ENCODE peak calls at places on chromosome 18, in nine cellular contexts. One of them, this sample, is unnamed.

GRCh38 chr18:8165095-8165494 is 444.1 kb upstream of the RAB12 start:
- DNase-seq in transverse colon: no peak
- DNase-seq in brain microvascular endothelial cell: no peak
- DNase-seq in retinal pigment epithelial cell: no peak
- DNase-seq in Panc1: no peak
- DNase-seq in astrocyte of the spinal cord: no peak
- DNase-seq in colonic mucosa: no peak
- DNase-seq in tibial artery: no peak
- DNase-seq in PC-3: no peak
- DNase-seq in this sample: no peak

GRCh38 chr18:23943903-23944624 is 70.5 kb upstream of the TTC39C start:
- DNase-seq in brain microvascular endothelial cell: peak
- DNase-seq in colonic mucosa: no peak
- DNase-seq in PC-3: no peak
- DNase-seq in astrocyte of the spinal cord: peak
- DNase-seq in transverse colon: no peak
- DNase-seq in tibial artery: no peak
- DNase-seq in retinal pigment epithelial cell: peak
- DNase-seq in Panc1: no peak
- DNase-seq in this sample: peak

GRCh38 chr18:8401606-8402005 is 207.6 kb upstream of the RAB12 start:
- DNase-seq in PC-3: no peak
- DNase-seq in Panc1: no peak
- DNase-seq in retinal pigment epithelial cell: no peak
- DNase-seq in astrocyte of the spinal cord: no peak
- DNase-seq in brain microvascular endothelial cell: no peak
- DNase-seq in tibial artery: no peak
- DNase-seq in colonic mucosa: no peak
- DNase-seq in transverse colon: no peak
- DNase-seq in this sample: no peak

GRCh38 chr18:34097312-34097711 is 127.4 kb downstream of the NOL4 start:
- DNase-seq in Panc1: no peak
- DNase-seq in transverse colon: no peak
- DNase-seq in retinal pigment epithelial cell: no peak
- DNase-seq in colonic mucosa: no peak
- DNase-seq in tibial artery: no peak
- DNase-seq in brain microvascular endothelial cell: peak
- DNase-seq in astrocyte of the spinal cord: no peak
- DNase-seq in PC-3: no peak
- DNase-seq in this sample: peak

GRCh38 chr18:70386582-70386981 is 97.7 kb downstream of the SOCS6 start:
- DNase-seq in colonic mucosa: no peak
- DNase-seq in transverse colon: no peak
- DNase-seq in PC-3: no peak
- DNase-seq in tibial artery: no peak
- DNase-seq in Panc1: no peak
- DNase-seq in astrocyte of the spinal cord: no peak
- DNase-seq in brain microvascular endothelial cell: no peak
- DNase-seq in retinal pigment epithelial cell: no peak
- DNase-seq in this sample: no peak

GRCh38 chr18:11992096-11992785 is 10.9 kb downstream of the IMPA2 start:
- DNase-seq in colonic mucosa: no peak
- DNase-seq in Panc1: no peak
- DNase-seq in transverse colon: no peak
- DNase-seq in retinal pigment epithelial cell: no peak
- DNase-seq in PC-3: no peak
- DNase-seq in brain microvascular endothelial cell: no peak
- DNase-seq in tibial artery: peak
- DNase-seq in astrocyte of the spinal cord: no peak
- DNase-seq in this sample: no peak

GRCh38 chr18:23828426-23828825 is 139.2 kb downstream of the LAMA3 start:
- DNase-seq in tibial artery: no peak
- DNase-seq in brain microvascular endothelial cell: peak
- DNase-seq in astrocyte of the spinal cord: peak
- DNase-seq in PC-3: peak
- DNase-seq in transverse colon: no peak
- DNase-seq in colonic mucosa: no peak
- DNase-seq in Panc1: no peak
- DNase-seq in retinal pigment epithelial cell: peak
- DNase-seq in this sample: peak

GRCh38 chr18:45166341-45167108 is 448.8 kb upstream of the SLC14A2 start:
- DNase-seq in PC-3: peak
- DNase-seq in retinal pigment epithelial cell: peak
- DNase-seq in transverse colon: peak
- DNase-seq in brain microvascular endothelial cell: peak
- DNase-seq in colonic mucosa: peak
- DNase-seq in Panc1: no peak
- DNase-seq in astrocyte of the spinal cord: peak
- DNase-seq in tibial artery: peak
- DNase-seq in this sample: no peak

GRCh38 chr18:5709476-5710095 is 165.8 kb upstream of the EPB41L3 start:
- DNase-seq in astrocyte of the spinal cord: no peak
- DNase-seq in brain microvascular endothelial cell: no peak
- DNase-seq in transverse colon: no peak
- DNase-seq in PC-3: no peak
- DNase-seq in Panc1: no peak
- DNase-seq in colonic mucosa: no peak
- DNase-seq in retinal pigment epithelial cell: no peak
- DNase-seq in tibial artery: no peak
- DNase-seq in this sample: no peak

GRCh38 chr18:54284967-54285785 is 15.9 kb downstream of the POLI start:
- DNase-seq in tibial artery: no peak
- DNase-seq in colonic mucosa: no peak
- DNase-seq in retinal pigment epithelial cell: peak
- DNase-seq in Panc1: no peak
- DNase-seq in brain microvascular endothelial cell: peak
- DNase-seq in PC-3: peak
- DNase-seq in transverse colon: peak
- DNase-seq in astrocyte of the spinal cord: peak
- DNase-seq in this sample: no peak

GRCh38 chr18:23238152-23238531 is 102.9 kb downstream of the CABLES1 start:
- DNase-seq in Panc1: no peak
- DNase-seq in colonic mucosa: no peak
- DNase-seq in tibial artery: peak
- DNase-seq in retinal pigment epithelial cell: peak
- DNase-seq in brain microvascular endothelial cell: peak
- DNase-seq in transverse colon: peak
- DNase-seq in astrocyte of the spinal cord: peak
- DNase-seq in PC-3: no peak
- DNase-seq in this sample: peak

GRCh38 chr18:34723143-34723542 is 13.0 kb downstream of the DTNA start:
- DNase-seq in brain microvascular endothelial cell: no peak
- DNase-seq in retinal pigment epithelial cell: no peak
- DNase-seq in PC-3: peak
- DNase-seq in colonic mucosa: no peak
- DNase-seq in transverse colon: no peak
- DNase-seq in Panc1: no peak
- DNase-seq in astrocyte of the spinal cord: no peak
- DNase-seq in tibial artery: no peak
- DNase-seq in this sample: no peak

GRCh38 chr18:5106730-5107129 is 90.3 kb downstream of the AKAIN1 start:
- DNase-seq in brain microvascular endothelial cell: no peak
- DNase-seq in tibial artery: no peak
- DNase-seq in astrocyte of the spinal cord: no peak
- DNase-seq in Panc1: no peak
- DNase-seq in PC-3: peak
- DNase-seq in transverse colon: no peak
- DNase-seq in retinal pigment epithelial cell: no peak
- DNase-seq in colonic mucosa: no peak
- DNase-seq in this sample: no peak

GRCh38 chr18:28411806-28412205 is 234.9 kb upstream of the CDH2 start:
- DNase-seq in astrocyte of the spinal cord: peak
- DNase-seq in colonic mucosa: no peak
- DNase-seq in brain microvascular endothelial cell: no peak
- DNase-seq in tibial artery: peak
- DNase-seq in transverse colon: no peak
- DNase-seq in retinal pigment epithelial cell: peak
- DNase-seq in PC-3: no peak
- DNase-seq in Panc1: no peak
- DNase-seq in this sample: no peak

GRCh38 chr18:59799383-59800015 is 100.3 kb upstream of the PMAIP1 start:
- DNase-seq in Panc1: no peak
- DNase-seq in brain microvascular endothelial cell: no peak
- DNase-seq in tibial artery: no peak
- DNase-seq in retinal pigment epithelial cell: no peak
- DNase-seq in PC-3: no peak
- DNase-seq in astrocyte of the spinal cord: peak
- DNase-seq in colonic mucosa: no peak
- DNase-seq in transverse colon: no peak
- DNase-seq in this sample: no peak

GRCh38 chr18:59795882-59796281 is 98.7 kb upstream of the CCBE1 start:
- DNase-seq in transverse colon: no peak
- DNase-seq in tibial artery: no peak
- DNase-seq in brain microvascular endothelial cell: no peak
- DNase-seq in colonic mucosa: no peak
- DNase-seq in PC-3: no peak
- DNase-seq in astrocyte of the spinal cord: no peak
- DNase-seq in Panc1: no peak
- DNase-seq in retinal pigment epithelial cell: no peak
- DNase-seq in this sample: no peak

GRCh38 chr18:59802031-59802430 is 97.8 kb upstream of the PMAIP1 start:
- DNase-seq in colonic mucosa: no peak
- DNase-seq in PC-3: no peak
- DNase-seq in brain microvascular endothelial cell: no peak
- DNase-seq in tibial artery: no peak
- DNase-seq in Panc1: no peak
- DNase-seq in transverse colon: no peak
- DNase-seq in astrocyte of the spinal cord: no peak
- DNase-seq in retinal pigment epithelial cell: no peak
- DNase-seq in this sample: no peak

GRCh38 chr18:59801576-59801975 is 98.2 kb upstream of the PMAIP1 start:
- DNase-seq in transverse colon: no peak
- DNase-seq in PC-3: no peak
- DNase-seq in retinal pigment epithelial cell: no peak
- DNase-seq in colonic mucosa: no peak
- DNase-seq in brain microvascular endothelial cell: no peak
- DNase-seq in tibial artery: no peak
- DNase-seq in astrocyte of the spinal cord: no peak
- DNase-seq in Panc1: no peak
- DNase-seq in this sample: no peak

GRCh38 chr18:59800897-59801296 is 98.9 kb upstream of the PMAIP1 start:
- DNase-seq in brain microvascular endothelial cell: no peak
- DNase-seq in transverse colon: no peak
- DNase-seq in tibial artery: no peak
- DNase-seq in PC-3: no peak
- DNase-seq in astrocyte of the spinal cord: no peak
- DNase-seq in Panc1: no peak
- DNase-seq in retinal pigment epithelial cell: no peak
- DNase-seq in colonic mucosa: no peak
- DNase-seq in this sample: no peak
- H3K4me3 ChIP-seq in brain microvascular endothelial cell: no peak
- H3K4me3 ChIP-seq in transverse colon: no peak
- H3K4me3 ChIP-seq in tibial artery: no peak
- H3K4me3 ChIP-seq in PC-3: no peak
- H3K4me3 ChIP-seq in astrocyte of the spinal cord: no peak
- H3K4me3 ChIP-seq in Panc1: no peak
- H3K4me3 ChIP-seq in retinal pigment epithelial cell: no peak
- H3K4me3 ChIP-seq in colonic mucosa: no peak
- H3K4me3 ChIP-seq in this sample: no peak

GRCh38 chr18:56296381-56296780 is 342.0 kb downstream of the TXNL1 start:
- DNase-seq in PC-3: no peak
- DNase-seq in brain microvascular endothelial cell: no peak
- DNase-seq in colonic mucosa: no peak
- DNase-seq in astrocyte of the spinal cord: no peak
- DNase-seq in tibial artery: no peak
- DNase-seq in Panc1: no peak
- DNase-seq in transverse colon: no peak
- DNase-seq in retinal pigment epithelial cell: no peak
- DNase-seq in this sample: no peak

GRCh38 chr18:56302161-56302560 is 336.2 kb downstream of the TXNL1 start:
- DNase-seq in tibial artery: no peak
- DNase-seq in Panc1: no peak
- DNase-seq in transverse colon: no peak
- DNase-seq in astrocyte of the spinal cord: no peak
- DNase-seq in PC-3: no peak
- DNase-seq in brain microvascular endothelial cell: no peak
- DNase-seq in retinal pigment epithelial cell: no peak
- DNase-seq in colonic mucosa: no peak
- DNase-seq in this sample: no peak

GRCh38 chr18:56299740-56300139 is 338.7 kb downstream of the TXNL1 start:
- DNase-seq in colonic mucosa: no peak
- DNase-seq in brain microvascular endothelial cell: no peak
- DNase-seq in PC-3: peak
- DNase-seq in tibial artery: no peak
- DNase-seq in transverse colon: no peak
- DNase-seq in Panc1: no peak
- DNase-seq in retinal pigment epithelial cell: no peak
- DNase-seq in astrocyte of the spinal cord: no peak
- DNase-seq in this sample: no peak

GRCh38 chr18:56294484-56295183 is 343.8 kb downstream of the TXNL1 start:
- DNase-seq in astrocyte of the spinal cord: no peak
- DNase-seq in transverse colon: no peak
- DNase-seq in brain microvascular endothelial cell: no peak
- DNase-seq in PC-3: no peak
- DNase-seq in tibial artery: no peak
- DNase-seq in colonic mucosa: no peak
- DNase-seq in retinal pigment epithelial cell: no peak
- DNase-seq in Panc1: no peak
- DNase-seq in this sample: no peak

GRCh38 chr18:56298935-56299334 is 339.5 kb downstream of the TXNL1 start:
- DNase-seq in colonic mucosa: no peak
- DNase-seq in tibial artery: no peak
- DNase-seq in Panc1: no peak
- DNase-seq in retinal pigment epithelial cell: no peak
- DNase-seq in PC-3: peak
- DNase-seq in transverse colon: no peak
- DNase-seq in astrocyte of the spinal cord: peak
- DNase-seq in brain microvascular endothelial cell: peak
- DNase-seq in this sample: no peak
- TF ChIP-seq CTCF in colonic mucosa: no peak
- TF ChIP-seq CTCF in tibial artery: no peak
- TF ChIP-seq CTCF in Panc1: no peak
- TF ChIP-seq CTCF in retinal pigment epithelial cell: peak
- TF ChIP-seq CTCF in PC-3: peak
- TF ChIP-seq CTCF in transverse colon: no peak
- TF ChIP-seq CTCF in astrocyte of the spinal cord: peak
- TF ChIP-seq CTCF in brain microvascular endothelial cell: peak
- TF ChIP-seq CTCF in this sample: no peak

DNA sequence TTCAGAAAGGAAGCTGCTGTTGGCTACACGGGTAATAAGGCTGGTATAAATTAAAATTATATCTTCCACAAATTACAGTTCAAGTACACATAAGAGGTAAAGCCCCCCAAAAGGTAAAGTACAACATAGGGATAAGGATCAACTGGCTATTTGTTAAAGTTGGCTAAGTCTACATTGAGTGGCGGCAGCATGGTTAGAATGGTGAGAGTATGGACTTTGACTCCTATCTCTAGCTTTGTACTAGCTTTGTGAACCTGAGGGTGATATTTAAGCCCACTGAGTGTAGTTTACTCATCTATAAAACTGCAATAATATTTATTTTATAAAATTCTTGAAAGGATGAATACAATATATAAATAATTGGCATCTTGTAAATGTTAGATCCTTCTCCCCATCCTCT is 542.8 kb downstream of the DSC3 start:
- DNase-seq in PC-3: no peak
- DNase-seq in astrocyte of the spinal cord: no peak
- DNase-seq in brain microvascular endothelial cell: no peak
- DNase-seq in transverse colon: no peak
- DNase-seq in retinal pigment epithelial cell: no peak
- DNase-seq in Panc1: no peak
- DNase-seq in colonic mucosa: no peak
- DNase-seq in tibial artery: no peak
- DNase-seq in this sample: no peak
- H3K4me3 ChIP-seq in PC-3: no peak
- H3K4me3 ChIP-seq in astrocyte of the spinal cord: no peak
- H3K4me3 ChIP-seq in brain microvascular endothelial cell: no peak
- H3K4me3 ChIP-seq in transverse colon: no peak
- H3K4me3 ChIP-seq in retinal pigment epithelial cell: no peak
- H3K4me3 ChIP-seq in Panc1: no peak
- H3K4me3 ChIP-seq in colonic mucosa: no peak
- H3K4me3 ChIP-seq in tibial artery: no peak
- H3K4me3 ChIP-seq in this sample: no peak

GRCh38 chr18:31506024-31506742 is 8.2 kb downstream of the DSG2 start:
- DNase-seq in colonic mucosa: no peak
- DNase-seq in Panc1: peak
- DNase-seq in astrocyte of the spinal cord: peak
- DNase-seq in retinal pigment epithelial cell: no peak
- DNase-seq in transverse colon: no peak
- DNase-seq in brain microvascular endothelial cell: peak
- DNase-seq in PC-3: peak
- DNase-seq in tibial artery: no peak
- DNase-seq in this sample: no peak
- TF ChIP-seq CTCF in colonic mucosa: peak
- TF ChIP-seq CTCF in Panc1: peak
- TF ChIP-seq CTCF in astrocyte of the spinal cord: peak
- TF ChIP-seq CTCF in retinal pigment epithelial cell: peak
- TF ChIP-seq CTCF in transverse colon: peak
- TF ChIP-seq CTCF in brain microvascular endothelial cell: peak
- TF ChIP-seq CTCF in PC-3: peak
- TF ChIP-seq CTCF in tibial artery: peak
- TF ChIP-seq CTCF in this sample: peak

This sample was measured in epithelial cell of proximal tubule.